ENCODE peak calls at places on chromosome 9, in seven cellular contexts. Y is A549, B is GM12878, G is H1, U is stomach, O is tibial nerve, Q is suprapubic skin. S is an unnamed sample.

GRCh38 chr9:90896231-90896630 is 94.6 kb downstream of the SYK start:
- DNase-seq in O (no peak), Y (no peak), U (no peak), G (no peak), B (no peak), Q (no peak), S (no peak)

GRCh38 chr9:114396558-114397218 is 8.9 kb upstream of the AKNA start:
- DNase-seq in B (no peak), Y (peak; percentile 25), O (no peak), Q (no peak), G (no peak), U (no peak), S (peak; percentile 87)

GRCh38 chr9:6567140-6567591 is 78.4 kb downstream of the GLDC start:
- DNase-seq in B (no peak), O (no peak), Q (no peak), G (no peak), Y (peak; percentile 79), U (no peak), S (no peak)

GRCh38 chr9:98597372-98597771 is 111.4 kb downstream of the GABBR2 start:
- DNase-seq in B (no peak), Q (no peak), U (no peak), O (no peak), G (no peak), Y (no peak), S (no peak)

GRCh38 chr9:114981095-114981494 is 50.7 kb upstream of the TNFSF8 start:
- DNase-seq in O (no peak), B (no peak), Q (no peak), U (no peak), G (no peak), Y (peak; percentile 60), S (no peak)

GRCh38 chr9:101166717-101167116 is 138.2 kb downstream of the PLPPR1 start:
- DNase-seq in O (no peak), G (no peak), U (no peak), B (no peak), Y (no peak), Q (no peak), S (no peak)

GRCh38 chr9:94931036-94931633 is 204.6 kb downstream of the AOPEP start:
- DNase-seq in Y (no peak), G (no peak), O (no peak), B (no peak), U (no peak), Q (no peak), S (no peak)

GRCh38 chr9:94929373-94929764 is 202.9 kb downstream of the AOPEP start:
- DNase-seq in O (no peak), Q (no peak), Y (no peak), G (no peak), U (no peak), B (no peak), S (no peak)

GRCh38 chr9:12819436-12820185 is 44.8 kb downstream of the LURAP1L start:
- DNase-seq in Y (peak; percentile 70), B (no peak), Q (no peak), G (peak; percentile 55), U (no peak), O (peak; percentile 8), S (no peak)

GRCh38 chr9:13863112-13863511 is 450.8 kb downstream of the NFIB start:
- DNase-seq in O (peak; percentile 46), Y (no peak), Q (no peak), G (no peak), U (no peak), B (no peak), S (peak; percentile 90)

GRCh38 chr9:129109504-129109903 is 1.1 kb downstream of the CRAT start:
- DNase-seq in U (no peak), Y (peak; percentile 41), B (no peak), Q (no peak), G (no peak), O (peak; percentile 54), S (peak; percentile 86)

GRCh38 chr9:97900738-97901565 is 21.3 kb downstream of the TRMO start:
- DNase-seq in Q (no peak), B (no peak), O (no peak), Y (peak; percentile 59), U (no peak), G (no peak), S (no peak)

GRCh38 chr9:112378441-112379176 is 1.3 kb upstream of the HSDL2 start:
- DNase-seq in Y (peak; percentile 26), B (no peak), O (no peak), U (no peak), Q (no peak), G (no peak), S (no peak)

GRCh38 chr9:34589656-34590375 is at the start of gene CNTFR:
- DNase-seq in O (no peak), Q (no peak), B (no peak), G (no peak), Y (no peak), U (no peak), S (peak; percentile 82)

GRCh38 chr9:5375091-5375490 is 35.4 kb upstream of the RLN1 start:
- DNase-seq in U (no peak), Q (no peak), Y (no peak), B (no peak), G (no peak), O (no peak), S (no peak)

GRCh38 chr9:97438666-97439065 is 26.8 kb downstream of the TDRD7 start:
- DNase-seq in U (no peak), G (no peak), Y (no peak), Q (no peak), O (no peak), B (no peak), S (no peak)

GRCh38 chr9:106859957-106860715 is 2.8 kb upstream of the ZNF462 start:
- DNase-seq in Y (peak; percentile 48), G (peak; percentile 83), B (no peak), U (no peak), Q (peak; percentile 84), O (no peak), S (peak; percentile 82)

GRCh38 chr9:113326230-113326629 is 13.8 kb downstream of the WDR31 start:
- DNase-seq in Y (no peak), O (no peak), B (no peak), U (no peak), Q (no peak), G (no peak), S (no peak)

GRCh38 chr9:65449423-65449822 is 164.4 kb upstream of the FOXD4L5 start:
- DNase-seq in B (no peak), U (no peak), O (no peak), Q (peak; percentile 34), G (no peak), Y (no peak), S (no peak)

GRCh38 chr9:38066167-38066906 is 2.7 kb downstream of the SHB start:
- DNase-seq in Q (no peak), Y (no peak), B (no peak), U (no peak), O (no peak), G (peak; percentile 51), S (peak; percentile 60)

GRCh38 chr9:122213589-122214413 is 15.0 kb downstream of the LHX6 start:
- DNase-seq in Y (peak; percentile 70), Q (no peak), B (no peak), G (peak; percentile 97), U (peak; percentile 63), O (no peak), S (peak; percentile 47)

GRCh38 chr9:116741106-116741740 is 54.1 kb downstream of the TRIM32 start:
- DNase-seq in Q (no peak), B (no peak), G (peak; percentile 47), O (no peak), U (no peak), Y (no peak), S (no peak)

GRCh38 chr9:90458485-90458884 is 184.1 kb downstream of the DIRAS2 start:
- DNase-seq in Q (no peak), Y (peak; percentile 60), G (no peak), B (no peak), U (peak; percentile 58), O (no peak), S (no peak)

GRCh38 chr9:36363448-36363847 is 36.6 kb downstream of the RNF38 start:
- DNase-seq in O (no peak), B (no peak), Q (no peak), Y (no peak), G (no peak), U (no peak), S (no peak)

GRCh38 chr9:136338511-136338910 is 11.2 kb downstream of the GPSM1 start:
- DNase-seq in U (no peak), Y (no peak), B (no peak), O (no peak), G (no peak), Q (no peak), S (no peak)
- H3K4me1 ChIP-seq in U (peaks cover 34% of the 10 kb centered on the region), Y (peaks cover 3% of the 10 kb centered on the region), B (no peaks in the 10 kb centered on the region), O (peaks cover 66% of the 10 kb centered on the region), G (peaks cover 12% of the 10 kb centered on the region), Q (peaks cover 22% of the 10 kb centered on the region), S (peaks cover 21% of the 10 kb centered on the region)

DNA sequence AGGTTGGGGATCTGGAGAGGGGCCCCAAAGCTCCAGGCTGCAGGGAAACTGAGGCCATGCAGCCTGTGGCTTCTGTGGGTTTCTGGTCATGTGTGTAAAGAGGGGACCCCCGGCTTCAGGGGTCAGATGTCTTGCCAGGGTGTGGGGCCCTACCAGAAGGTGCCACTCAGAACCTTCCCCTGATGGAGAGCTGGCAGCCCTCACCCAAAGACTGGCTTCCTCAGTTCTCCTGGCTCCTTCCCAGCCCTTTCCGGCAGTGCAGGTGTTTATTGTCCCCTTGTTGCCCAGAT is 11.6 kb upstream of the LAMC3 start:
- DNase-seq in B (no peak), Q (no peak), U (no peak), O (no peak), G (no peak), Y (no peak), S (no peak)
- TF ChIP-seq POLR2A in B (no peak), Q (no peak), U (no peak), O (no peak), G (no peak), Y (no peak), S (no peak)

DNA sequence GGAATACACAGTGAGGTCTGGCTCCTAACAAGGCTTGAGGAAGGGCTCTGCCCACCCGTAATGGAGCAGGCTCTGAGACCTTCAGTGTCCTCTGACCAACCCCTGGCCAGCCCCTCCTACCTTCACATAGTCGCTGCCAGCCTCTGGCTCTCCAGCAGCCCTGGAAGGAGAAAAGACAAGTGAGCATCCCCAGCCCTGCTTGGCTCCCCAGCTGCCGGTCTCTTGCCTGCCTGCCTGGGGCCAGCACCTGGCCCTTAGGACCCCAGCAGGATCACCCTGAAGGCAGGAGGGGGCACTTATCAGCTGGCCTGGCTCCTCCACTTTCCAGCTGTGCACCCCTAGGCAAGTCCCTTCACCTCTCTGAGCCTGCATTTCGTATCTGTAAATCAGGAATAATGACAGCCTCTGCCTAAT is 17.0 kb downstream of the SH2D3C start:
- DNase-seq in G (no peak), B (no peak), Q (no peak), U (no peak), Y (no peak), O (no peak), S (no peak)
- TF ChIP-seq EP300 in G (no peak), B (no peak), Q (no peak), U (no peak), Y (no peak), O (no peak), S (no peak)

GRCh38 chr9:131693651-131694597 is 46.0 kb downstream of the RAPGEF1 start:
- DNase-seq in U (no peak), Y (no peak), B (no peak), O (no peak), Q (no peak), G (no peak), S (no peak)
- H3K4me1 ChIP-seq in U (peaks cover 77% of the 10 kb centered on the region), Y (peaks cover 9% of the 10 kb centered on the region), B (peaks cover 38% of the 10 kb centered on the region), O (peaks cover 46% of the 10 kb centered on the region), Q (peaks cover 47% of the 10 kb centered on the region), G (peaks cover 37% of the 10 kb centered on the region), S (peaks cover 44% of the 10 kb centered on the region)

GRCh38 chr9:134341929-134342745 is 15.9 kb downstream of the RXRA start:
- DNase-seq in O (no peak), U (no peak), Q (no peak), G (no peak), Y (no peak), B (no peak), S (no peak)
- TF ChIP-seq POLR2A in O (no peak), U (no peak), Q (no peak), G (no peak), Y (no peak), B (no peak), S (no peak)